ENCODE peak calls at places on chromosome 22, in four cellular contexts. R, B, K and X are unnamed samples. For H3K36me3, the result is how much of the 10 kb centered on the place peaks cover.

GRCh38 chr22:18033204-18033998 is 9.0 kb upstream of the MICAL3 start:
- DNase-seq in R (no peak), K (no peak), B (peak), X (no peak)

GRCh38 chr22:26321469-26321913 is 107.6 kb upstream of the ASPHD2 start:
- DNase-seq in B (no peak), K (no peak), R (no peak), X (no peak)

GRCh38 chr22:25777870-25778269 is 35.9 kb downstream of the MYO18B start:
- DNase-seq in R (no peak), K (peak), B (no peak), X (no peak)

GRCh38 chr22:20875296-20875695 is 16.5 kb downstream of the SNAP29 start:
- DNase-seq in K (no peak), R (no peak), B (no peak), X (no peak)

GRCh38 chr22:23527971-23528740 is 51.9 kb downstream of the IGLL1 start:
- DNase-seq in R (peak), K (no peak), B (peak), X (peak)

GRCh38 chr22:26783886-26784285 is 126.5 kb downstream of the MIAT start:
- DNase-seq in K (no peak), R (no peak), B (no peak), X (no peak)

GRCh38 chr22:22479999-22480532 is 28.5 kb downstream of the ZNF280B start:
- DNase-seq in R (no peak), B (no peak), K (no peak), X (no peak)

GRCh38 chr22:25564320-25564978 is at the start of gene GRK3:
- DNase-seq in B (peak), K (peak), R (peak), X (peak)

GRCh38 chr22:40654522-40655167 is 18.1 kb upstream of the MRTFA start:
- DNase-seq in R (no peak), B (no peak), K (peak), X (no peak)

GRCh38 chr22:25775501-25775900 is 33.5 kb downstream of the MYO18B start:
- DNase-seq in K (no peak), R (no peak), B (no peak), X (no peak)

GRCh38 chr22:30830907-30831306 is 136.2 kb downstream of the OSBP2 start:
- DNase-seq in K (no peak), R (no peak), B (no peak), X (peak)

GRCh38 chr22:23202812-23203451 is 22.6 kb downstream of the BCR start:
- DNase-seq in R (no peak), B (no peak), K (no peak), X (no peak)

GRCh38 chr22:21755855-21756284 is 20.3 kb upstream of the YPEL1 start:
- DNase-seq in K (no peak), B (no peak), R (no peak), X (no peak)

GRCh38 chr22:44488354-44488753 is 9.7 kb downstream of the RTL6 start:
- DNase-seq in R (no peak), B (no peak), K (no peak), X (no peak)

GRCh38 chr22:29706493-29706892 is 13.3 kb upstream of the CABP7 start:
- DNase-seq in K (no peak), B (no peak), R (peak), X (no peak)

GRCh38 chr22:49204599-49205214 is 623.0 kb downstream of the BRD1 start:
- DNase-seq in R (peak), K (no peak), B (no peak), X (peak)

GRCh38 chr22:31139866-31140716 is at the start of gene PLA2G3:
- DNase-seq in K (no peak), R (no peak), B (no peak), X (no peak)

GRCh38 chr22:37187552-37187890 is 526 bp downstream of the C1QTNF6 start:
- DNase-seq in R (no peak), B (no peak), K (no peak), X (no peak)

GRCh38 chr22:24006914-24007214 is 1.6 kb upstream of the GSTT4 start:
- DNase-seq in R (no peak), K (no peak), B (no peak), X (no peak)

GRCh38 chr22:26484360-26484706 is 656 bp downstream of the SRRD start:
- DNase-seq in B (no peak), R (no peak), K (no peak), X (no peak)

GRCh38 chr22:35064664-35065063 is 1.3 kb upstream of the ISX start:
- DNase-seq in K (no peak), R (no peak), B (no peak), X (no peak)

GRCh38 chr22:48357961-48358360 is 1469.7 kb downstream of the BRD1 start:
- DNase-seq in K (no peak), R (no peak), B (no peak), X (no peak)

GRCh38 chr22:44797181-44797720 is 44.9 kb downstream of the ARHGAP8 start:
- DNase-seq in R (peak), K (no peak), B (no peak), X (no peak)

GRCh38 chr22:33000342-33001280 is 57.6 kb downstream of the SYN3 start:
- DNase-seq in B (peak), R (peak), K (peak), X (peak)

GRCh38 chr22:35910013-35910860 is 118.4 kb downstream of the RBFOX2 start:
- DNase-seq in B (no peak), K (no peak), R (no peak), X (no peak)

GRCh38 chr22:35434061-35434750 is 34.3 kb downstream of the MCM5 start:
- DNase-seq in R (no peak), B (no peak), K (no peak), X (no peak)

GRCh38 chr22:29308148-29308790 is 1.8 kb downstream of the GAS2L1 start:
- DNase-seq in R (peak), K (no peak), B (no peak), X (no peak)

DNA sequence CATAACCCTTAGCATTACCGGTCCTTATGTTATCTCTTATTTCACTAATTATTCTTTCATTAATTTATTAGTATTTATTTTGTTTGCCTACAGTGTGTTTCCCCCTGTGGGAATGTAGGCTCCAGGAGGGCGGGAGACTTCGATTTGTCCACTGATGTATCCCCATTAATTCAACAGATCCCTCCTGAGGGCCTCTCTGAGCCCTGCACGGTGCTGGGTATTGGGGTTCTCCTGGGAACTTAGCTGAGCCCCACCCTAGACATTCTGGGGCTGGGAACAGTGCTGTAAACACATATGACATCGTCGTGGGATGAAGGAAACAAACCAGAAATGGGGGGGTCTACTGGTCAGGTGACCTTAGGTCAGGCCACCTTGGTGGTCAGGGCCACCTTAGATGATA is 798 bp downstream of the PHETA2 start:
- DNase-seq in K (no peak), R (no peak), B (no peak), X (no peak)
- H3K4me3 ChIP-seq in K (peak), R (peak), B (peak), X (peak)

DNA sequence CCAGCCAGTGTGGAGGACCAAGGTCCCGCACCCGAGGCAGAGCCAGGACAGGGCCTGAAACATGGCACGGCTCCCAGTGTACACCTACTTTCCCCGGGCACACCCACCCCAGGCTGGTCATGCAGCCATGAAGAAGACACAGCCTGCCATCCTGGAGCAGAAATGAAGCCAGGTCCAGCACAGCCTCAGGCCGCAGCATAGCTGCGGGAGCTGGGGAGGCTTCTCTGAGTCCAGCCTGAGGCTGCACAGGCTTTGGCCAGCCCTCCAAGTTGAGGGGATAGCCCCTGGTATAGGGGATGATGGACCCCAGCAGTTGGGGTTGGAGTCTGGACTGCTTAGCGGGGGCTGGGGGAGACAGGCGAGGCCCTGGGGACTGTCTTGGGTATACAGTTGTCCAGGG is 2.9 kb upstream of the HDAC10 start:
- DNase-seq in B (no peak), R (no peak), K (no peak), X (no peak)
- H3K36me3 ChIP-seq in B (under half), R (under half), K (under half), X (under half)

GRCh38 chr22:46535876-46536558 is 1.4 kb downstream of the CELSR1 start:
- DNase-seq in B (no peak), K (no peak), R (no peak), X (no peak)

GRCh38 chr22:46537946-46538815 is 761 bp upstream of the CELSR1 start:
- DNase-seq in R (no peak), B (no peak), K (no peak), X (no peak)

GRCh38 chr22:46537221-46537945 is at the start of gene CELSR1:
- DNase-seq in B (no peak), R (no peak), K (no peak), X (no peak)

GRCh38 chr22:46534901-46535630 is 2.4 kb downstream of the CELSR1 start:
- DNase-seq in K (no peak), R (no peak), B (no peak), X (no peak)

GRCh38 chr22:46536559-46537220 is 730 bp downstream of the CELSR1 start:
- DNase-seq in R (no peak), B (no peak), K (no peak), X (no peak)
- H3K4me3 ChIP-seq in R (no peak), B (no peak), K (no peak), X (peak)

GRCh38 chr22:50285568-50286229 is 15.5 kb upstream of the MAPK11 start:
- DNase-seq in R (no peak), K (no peak), B (no peak), X (no peak)
- H3K36me3 ChIP-seq in R (under half), K (under half), B (under half), X (half or more)

DNA sequence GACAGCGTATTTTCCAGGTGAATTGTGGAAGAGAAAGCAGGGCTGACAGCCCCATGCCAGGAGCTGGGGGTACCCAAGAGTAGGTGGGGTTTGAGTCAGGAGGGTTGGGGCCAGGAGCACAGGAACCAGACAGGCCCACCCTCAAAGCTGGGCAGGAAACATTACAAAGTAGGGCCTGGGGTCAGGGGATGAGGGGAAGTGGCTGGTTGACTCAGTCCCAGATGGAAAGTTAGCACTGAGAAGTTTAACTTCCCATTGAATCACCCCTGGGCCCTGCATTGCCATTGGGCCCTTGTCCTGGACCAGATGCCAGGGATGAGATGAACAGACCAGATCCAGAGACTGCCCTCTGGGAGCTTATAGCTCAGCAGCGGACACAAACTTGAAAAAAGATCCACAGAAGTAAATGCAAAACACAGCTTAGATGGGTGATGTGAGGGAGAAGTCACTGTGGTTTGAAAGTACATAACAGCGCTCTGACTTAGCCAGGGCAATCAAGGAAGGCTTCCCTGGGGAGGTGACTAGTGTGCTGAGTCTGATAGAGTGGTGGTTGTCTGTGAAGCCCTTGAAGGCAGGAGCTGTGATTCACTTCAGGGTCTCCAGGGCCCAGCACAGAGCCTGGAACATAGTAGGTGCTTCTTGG is 2.2 kb downstream of the MAFF start:
- DNase-seq in R (no peak), K (no peak), B (no peak), X (no peak)
- H3K4me3 ChIP-seq in R (no peak), K (no peak), B (peak), X (peak)